ENCODE peak calls at places on chromosomes 16 and 17, in eight cellular contexts. One of them, this sample, is unnamed.

GRCh38 chr17:78238823-78239488 is 7.5 kb downstream of the TMEM235 start:
- DNase-seq in stomach: no peak
- DNase-seq in ovary: no peak
- DNase-seq in GM12878: no peak
- DNase-seq in A549: no peak
- DNase-seq in K562: no peak
- DNase-seq in sigmoid colon: no peak
- DNase-seq in transverse colon: no peak
- DNase-seq in this sample: no peak

GRCh38 chr16:48963901-48964615 is 317.6 kb downstream of the CBLN1 start:
- DNase-seq in A549: peak; percentile 36
- DNase-seq in GM12878: no peak
- DNase-seq in sigmoid colon: no peak
- DNase-seq in K562: no peak
- DNase-seq in transverse colon: no peak
- DNase-seq in stomach: no peak
- DNase-seq in ovary: no peak
- DNase-seq in this sample: no peak

GRCh38 chr16:73131153-73131862 is 83.4 kb upstream of the ZFHX3 start:
- DNase-seq in ovary: no peak
- DNase-seq in GM12878: no peak
- DNase-seq in stomach: no peak
- DNase-seq in sigmoid colon: no peak
- DNase-seq in K562: no peak
- DNase-seq in A549: no peak
- DNase-seq in transverse colon: no peak
- DNase-seq in this sample: no peak

GRCh38 chr17:77392376-77393273 is 251.9 kb downstream of the SEC14L1 start:
- DNase-seq in ovary: peak; percentile 80
- DNase-seq in sigmoid colon: no peak
- DNase-seq in K562: peak; percentile 67
- DNase-seq in stomach: peak; percentile 63
- DNase-seq in GM12878: no peak
- DNase-seq in transverse colon: peak; percentile 68
- DNase-seq in A549: peak; percentile 89
- DNase-seq in this sample: no peak

GRCh38 chr16:67034478-67034877 is 5.5 kb downstream of the CBFB start:
- DNase-seq in A549: no peak
- DNase-seq in ovary: no peak
- DNase-seq in GM12878: no peak
- DNase-seq in transverse colon: no peak
- DNase-seq in sigmoid colon: no peak
- DNase-seq in K562: no peak
- DNase-seq in stomach: no peak
- DNase-seq in this sample: no peak

GRCh38 chr16:18788828-18789514 is 1.2 kb downstream of the RPS15A start:
- DNase-seq in K562: no peak
- DNase-seq in GM12878: no peak
- DNase-seq in sigmoid colon: no peak
- DNase-seq in A549: no peak
- DNase-seq in stomach: no peak
- DNase-seq in ovary: no peak
- DNase-seq in transverse colon: no peak
- DNase-seq in this sample: no peak

GRCh38 chr16:50547340-50547865 is 793 bp upstream of the NKD1 start:
- DNase-seq in K562: no peak
- DNase-seq in stomach: peak; percentile 63
- DNase-seq in sigmoid colon: peak; percentile 77
- DNase-seq in A549: peak; percentile 38
- DNase-seq in ovary: peak; percentile 62
- DNase-seq in GM12878: peak; percentile 5
- DNase-seq in transverse colon: peak; percentile 56
- DNase-seq in this sample: no peak

GRCh38 chr16:588639-588888 is 1.3 kb upstream of the RAB40C start:
- DNase-seq in K562: no peak
- DNase-seq in ovary: no peak
- DNase-seq in GM12878: no peak
- DNase-seq in transverse colon: peak; percentile 64
- DNase-seq in A549: peak; percentile 67
- DNase-seq in sigmoid colon: no peak
- DNase-seq in stomach: peak; percentile 56
- DNase-seq in this sample: no peak

GRCh38 chr17:55053855-55054254 is 85.3 kb downstream of the STXBP4 start:
- DNase-seq in ovary: no peak
- DNase-seq in K562: no peak
- DNase-seq in sigmoid colon: no peak
- DNase-seq in stomach: no peak
- DNase-seq in A549: peak; percentile 8
- DNase-seq in transverse colon: no peak
- DNase-seq in GM12878: no peak
- DNase-seq in this sample: no peak

GRCh38 chr17:18158022-18158600 is 25.5 kb upstream of the ALKBH5 start:
- DNase-seq in ovary: peak; percentile 96
- DNase-seq in transverse colon: peak; percentile 98
- DNase-seq in A549: peak; percentile 84
- DNase-seq in K562: peak; percentile 90
- DNase-seq in GM12878: peak; percentile 68
- DNase-seq in stomach: peak; percentile 96
- DNase-seq in sigmoid colon: peak; percentile 96
- DNase-seq in this sample: peak; percentile 86

DNA sequence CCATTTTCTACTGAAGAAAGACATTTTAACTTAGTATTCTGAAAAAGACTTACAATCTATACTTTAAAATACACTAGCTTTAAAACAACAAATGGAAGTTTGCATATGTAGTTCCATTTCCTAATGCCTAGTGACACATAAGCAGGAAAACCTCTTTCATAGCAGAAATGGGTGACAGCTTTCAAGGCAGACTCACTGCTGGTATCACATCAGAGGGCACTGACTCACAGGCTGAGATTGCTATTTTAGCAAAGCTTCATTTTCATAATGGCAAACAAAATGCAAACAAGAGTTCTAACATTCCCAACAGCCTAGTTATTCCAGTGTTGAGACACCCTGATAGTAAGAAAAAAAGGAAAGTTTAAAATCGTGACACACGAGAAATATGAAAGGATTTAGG is 19.0 kb downstream of the GSPT1 start:
- DNase-seq in transverse colon: no peak
- DNase-seq in A549: no peak
- DNase-seq in sigmoid colon: no peak
- DNase-seq in K562: no peak
- DNase-seq in GM12878: no peak
- DNase-seq in ovary: no peak
- DNase-seq in stomach: no peak
- DNase-seq in this sample: no peak
- TF ChIP-seq EP300 in transverse colon: no peak
- TF ChIP-seq EP300 in A549: no peak
- TF ChIP-seq EP300 in sigmoid colon: no peak
- TF ChIP-seq EP300 in K562: no peak
- TF ChIP-seq EP300 in GM12878: no peak
- TF ChIP-seq EP300 in ovary: no peak
- TF ChIP-seq EP300 in stomach: no peak
- TF ChIP-seq EP300 in this sample: no peak

DNA sequence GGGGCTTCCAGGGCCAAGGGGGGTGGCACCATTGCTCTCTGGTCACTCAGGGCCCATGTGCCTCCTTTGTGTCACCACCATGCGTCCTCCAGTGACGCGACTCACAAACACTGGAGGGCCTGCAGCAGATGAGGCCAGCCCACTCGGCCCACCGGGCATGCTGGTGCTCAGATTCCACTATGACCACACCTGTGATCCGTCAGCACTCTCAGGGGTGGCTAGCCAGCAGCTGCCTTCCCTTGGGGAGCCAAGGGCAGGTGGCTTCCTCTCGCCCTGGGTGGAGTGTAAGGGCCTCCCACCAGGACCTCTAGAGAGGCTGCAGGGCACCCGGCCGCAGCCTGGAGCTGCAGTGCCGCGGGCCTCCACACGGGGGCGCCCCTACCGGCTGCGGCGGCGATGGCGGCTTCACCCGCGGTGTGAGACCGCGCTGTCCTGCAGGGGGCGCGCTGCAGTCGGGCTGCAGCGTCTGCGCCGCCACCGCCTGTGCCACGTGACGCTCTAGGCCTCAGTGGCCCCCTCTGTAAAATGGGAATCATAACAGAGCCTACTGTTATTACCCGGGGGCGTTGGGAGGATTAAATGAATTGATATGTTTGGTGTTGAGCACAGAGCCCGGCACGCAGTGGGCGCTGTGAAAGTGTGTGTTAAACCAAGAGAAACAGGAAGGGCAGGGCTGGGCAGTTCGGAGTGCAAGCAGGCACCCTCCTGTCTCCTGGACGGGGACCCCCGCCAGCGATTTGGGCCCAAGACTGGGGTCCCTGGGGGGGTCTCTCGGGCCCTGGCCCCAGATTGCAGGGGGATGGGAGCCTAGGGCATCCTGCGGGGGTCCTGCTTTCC is 192.4 kb upstream of the GSE1 start:
- DNase-seq in ovary: peak; percentile 71
- DNase-seq in K562: peak; percentile 92
- DNase-seq in A549: peak; percentile 78
- DNase-seq in sigmoid colon: peak; percentile 72
- DNase-seq in GM12878: no peak
- DNase-seq in stomach: peak; percentile 74
- DNase-seq in transverse colon: peak; percentile 75
- DNase-seq in this sample: no peak
- H3K4me1 ChIP-seq in ovary: no peaks in the 10 kb centered on the region
- H3K4me1 ChIP-seq in K562: peaks cover 87% of the 10 kb centered on the region
- H3K4me1 ChIP-seq in A549: peaks cover 27% of the 10 kb centered on the region
- H3K4me1 ChIP-seq in sigmoid colon: peaks cover 17% of the 10 kb centered on the region
- H3K4me1 ChIP-seq in GM12878: no peaks in the 10 kb centered on the region
- H3K4me1 ChIP-seq in stomach: peaks cover 59% of the 10 kb centered on the region
- H3K4me1 ChIP-seq in transverse colon: peaks cover 43% of the 10 kb centered on the region
- H3K4me1 ChIP-seq in this sample: peaks cover 29% of the 10 kb centered on the region

DNA sequence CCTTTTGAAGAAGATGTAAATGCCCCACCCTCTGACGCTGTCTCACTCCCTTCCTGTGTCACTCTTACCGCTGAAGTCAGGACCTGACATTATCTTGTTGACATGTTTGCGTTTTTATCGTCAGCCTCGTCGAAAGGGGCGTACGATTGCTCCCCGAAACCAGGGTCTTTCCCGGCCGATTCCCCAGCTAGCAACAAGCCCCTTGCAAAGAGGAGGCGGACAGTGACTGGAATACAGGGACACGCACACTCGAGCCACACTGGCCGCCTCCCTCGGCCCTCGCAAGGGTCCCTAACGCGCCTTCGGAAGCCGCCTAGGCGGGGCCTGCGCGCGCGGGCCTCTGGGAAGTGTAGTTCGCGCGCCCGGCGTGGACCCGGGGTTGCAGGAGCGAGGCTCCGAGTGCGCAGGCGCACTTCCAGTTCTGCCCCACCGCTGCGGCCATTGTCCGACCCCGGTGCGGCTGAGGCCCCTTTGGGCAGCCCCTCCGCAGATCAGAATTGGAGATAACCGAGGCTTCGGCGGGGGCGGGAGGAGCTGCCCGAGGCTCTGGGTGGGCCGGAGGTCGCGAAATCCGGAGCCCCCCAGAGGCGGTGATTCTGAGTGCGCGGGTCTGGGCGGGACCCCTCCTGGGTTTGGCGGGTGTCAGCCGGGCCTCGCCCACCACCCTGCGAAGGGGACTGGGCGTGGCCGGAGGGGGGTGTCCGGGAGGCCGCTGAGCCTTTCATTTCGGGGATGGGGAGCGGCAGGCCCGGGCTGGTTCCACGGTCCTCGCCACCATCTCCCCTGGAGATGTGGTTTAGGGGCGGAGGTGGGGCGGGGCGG is at the start of gene ZFP90:
- DNase-seq in ovary: peak; percentile 88
- DNase-seq in K562: peak; percentile 92
- DNase-seq in A549: peak; percentile 90
- DNase-seq in transverse colon: peak; percentile 90
- DNase-seq in sigmoid colon: peak; percentile 92
- DNase-seq in GM12878: peak; percentile 38
- DNase-seq in stomach: peak; percentile 90
- DNase-seq in this sample: peak; percentile 71
- TF ChIP-seq POLR2A in ovary: no peak
- TF ChIP-seq POLR2A in K562: peak; percentile 64
- TF ChIP-seq POLR2A in A549: peak; percentile 56
- TF ChIP-seq POLR2A in transverse colon: peak; percentile 40
- TF ChIP-seq POLR2A in sigmoid colon: no peak
- TF ChIP-seq POLR2A in GM12878: peak; percentile 80
- TF ChIP-seq POLR2A in stomach: no peak
- TF ChIP-seq POLR2A in this sample: peak; percentile 44

GRCh38 chr16:8740775-8741355 is 56.6 kb downstream of the TMEM186 start:
- DNase-seq in stomach: peak; percentile 55
- DNase-seq in GM12878: no peak
- DNase-seq in K562: no peak
- DNase-seq in transverse colon: peak; percentile 32
- DNase-seq in ovary: no peak
- DNase-seq in sigmoid colon: peak; percentile 46
- DNase-seq in A549: no peak
- DNase-seq in this sample: no peak

GRCh38 chr16:8741636-8742427 is 55.6 kb downstream of the TMEM186 start:
- DNase-seq in K562: no peak
- DNase-seq in ovary: no peak
- DNase-seq in GM12878: no peak
- DNase-seq in sigmoid colon: peak; percentile 20
- DNase-seq in stomach: no peak
- DNase-seq in A549: no peak
- DNase-seq in transverse colon: no peak
- DNase-seq in this sample: no peak

GRCh38 chr16:8739151-8739550 is 58.3 kb downstream of the TMEM186 start:
- DNase-seq in transverse colon: no peak
- DNase-seq in K562: no peak
- DNase-seq in sigmoid colon: no peak
- DNase-seq in ovary: no peak
- DNase-seq in A549: no peak
- DNase-seq in GM12878: no peak
- DNase-seq in stomach: no peak
- DNase-seq in this sample: no peak

GRCh38 chr16:8736123-8736680 is 61.2 kb downstream of the TMEM186 start:
- DNase-seq in GM12878: no peak
- DNase-seq in ovary: no peak
- DNase-seq in A549: no peak
- DNase-seq in sigmoid colon: peak; percentile 28
- DNase-seq in stomach: no peak
- DNase-seq in transverse colon: no peak
- DNase-seq in K562: no peak
- DNase-seq in this sample: no peak

DNA sequence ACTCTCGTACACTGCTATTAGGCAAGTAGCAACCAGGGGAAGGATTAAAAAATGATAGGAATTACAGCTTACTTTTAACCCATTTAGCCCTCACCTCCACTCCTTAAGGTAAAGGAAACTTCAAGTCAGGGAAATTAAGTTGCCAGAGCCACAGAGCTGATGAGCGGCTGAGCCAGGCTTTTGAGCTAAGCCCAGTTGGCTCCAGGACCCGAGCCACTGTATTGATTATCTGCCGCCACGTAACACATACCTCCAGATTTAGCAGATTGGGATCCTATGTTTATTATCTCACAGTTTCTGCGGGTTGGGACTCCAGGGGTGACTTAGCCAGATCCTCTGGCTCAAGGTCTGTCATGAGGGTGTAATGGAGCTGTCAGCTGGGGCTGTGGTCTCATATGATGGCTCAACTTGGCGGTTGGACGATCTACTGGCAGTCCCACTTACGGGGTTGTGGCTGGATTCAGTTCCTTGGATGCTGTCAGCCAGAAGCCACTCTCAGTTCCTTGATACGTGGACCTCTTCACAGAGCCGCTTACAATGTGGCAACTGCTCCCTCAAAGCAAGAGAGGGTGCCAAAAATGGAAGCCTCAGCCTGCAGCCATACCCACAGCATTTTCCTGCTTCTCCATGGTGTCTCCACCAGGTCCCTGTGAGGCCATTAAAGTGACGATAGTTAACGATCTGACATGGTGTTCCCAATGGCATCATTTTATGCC is 57.3 kb downstream of the TMEM186 start:
- DNase-seq in A549: no peak
- DNase-seq in ovary: no peak
- DNase-seq in GM12878: no peak
- DNase-seq in sigmoid colon: peak; percentile 52
- DNase-seq in transverse colon: no peak
- DNase-seq in stomach: no peak
- DNase-seq in K562: no peak
- DNase-seq in this sample: no peak
- TF ChIP-seq EP300 in A549: no peak
- TF ChIP-seq EP300 in ovary: no peak
- TF ChIP-seq EP300 in GM12878: no peak
- TF ChIP-seq EP300 in sigmoid colon: no peak
- TF ChIP-seq EP300 in transverse colon: no peak
- TF ChIP-seq EP300 in stomach: no peak
- TF ChIP-seq EP300 in K562: no peak
- TF ChIP-seq EP300 in this sample: no peak

This sample was measured in tibial nerve.